ENCODE peak calls at places on chromosomes 11 and 22, in five cellular contexts. O is breast epithelium, M is GM12878, K is K562, N is spleen. U is an unnamed sample. For H3K4me1 and H3K9me3, the result is how much of the 10 kb centered on the place peaks cover.

GRCh38 chr11:117792992-117793391 is 4.0 kb downstream of the DSCAML1 start:
- DNase-seq in O (no peak), K (no peak), M (no peak), N (no peak), U (no peak)

GRCh38 chr11:105701098-105701497 is 91.2 kb downstream of the GRIA4 start:
- DNase-seq in O (no peak), N (no peak), K (no peak), M (no peak), U (no peak)

GRCh38 chr11:101870510-101870909 is 44.3 kb upstream of the CEP126 start:
- DNase-seq in M (no peak), O (no peak), N (no peak), K (no peak), U (no peak)

GRCh38 chr11:45982656-45983470 is 60.4 kb downstream of the LARGE2 start:
- DNase-seq in K (peak), M (no peak), O (no peak), N (no peak), U (no peak)

GRCh38 chr11:62139526-62140301 is 15.9 kb downstream of the INCENP start:
- DNase-seq in M (no peak), K (no peak), O (no peak), N (peak), U (no peak)

GRCh38 chr11:12451179-12451814 is 73.9 kb downstream of the PARVA start:
- DNase-seq in O (no peak), M (no peak), K (no peak), N (no peak), U (no peak)

GRCh38 chr11:37026326-37026725 is 428.3 kb upstream of the RAG2 start:
- DNase-seq in N (no peak), M (no peak), O (no peak), K (no peak), U (no peak)

GRCh38 chr22:25845985-25846745 is 104.2 kb downstream of the MYO18B start:
- DNase-seq in N (no peak), K (peak), O (no peak), M (no peak), U (no peak)

GRCh38 chr11:69008774-69009440 is 4.1 kb downstream of the MRGPRF start:
- DNase-seq in O (no peak), K (peak), M (no peak), N (peak), U (peak)

GRCh38 chr11:120953230-120953558 is 70.7 kb upstream of the TBCEL start:
- DNase-seq in M (no peak), O (no peak), N (no peak), K (no peak), U (no peak)

GRCh38 chr11:3824714-3825472 is 15.9 kb downstream of the RHOG start:
- DNase-seq in N (peak), M (no peak), K (peak), O (no peak), U (peak)

GRCh38 chr11:8934735-8935478 is 2.2 kb upstream of the C11orf16 start:
- DNase-seq in M (no peak), O (no peak), K (no peak), N (no peak), U (no peak)

GRCh38 chr11:113926273-113927183 is 21.9 kb downstream of the HTR3B start:
- DNase-seq in M (no peak), K (no peak), N (no peak), O (no peak), U (no peak)

GRCh38 chr11:83047515-83048225 is 24.0 kb downstream of the RAB30 start:
- DNase-seq in O (no peak), M (no peak), N (no peak), K (no peak), U (no peak)

GRCh38 chr11:1230121-1230455 is 7.2 kb downstream of the MUC5B start:
- DNase-seq in K (peak), N (peak), M (no peak), O (no peak), U (peak)

GRCh38 chr11:76614471-76615183 is 55.9 kb downstream of the LRRC32 start:
- DNase-seq in M (no peak), K (no peak), O (no peak), N (peak), U (peak)

GRCh38 chr22:22394589-22394988 is 114.0 kb downstream of the ZNF280B start:
- DNase-seq in M (no peak), N (peak), O (no peak), K (peak), U (no peak)

GRCh38 chr22:24985824-24986214 is 33.3 kb downstream of the KIAA1671 start:
- DNase-seq in N (no peak), O (no peak), K (no peak), M (no peak), U (no peak)

GRCh38 chr11:19432370-19433163 is 191.8 kb upstream of the E2F8 start:
- DNase-seq in O (no peak), N (no peak), M (peak), K (no peak), U (no peak)

GRCh38 chr11:92340839-92341238 is 116.2 kb downstream of the FAT3 start:
- DNase-seq in M (no peak), N (no peak), O (no peak), K (peak), U (no peak)

GRCh38 chr11:132111781-132112380 is 741.5 kb downstream of the NTM start:
- DNase-seq in M (no peak), O (no peak), K (no peak), N (no peak), U (no peak)

GRCh38 chr22:46799626-46800025 is 37.2 kb downstream of the TBC1D22A start:
- DNase-seq in O (no peak), N (no peak), K (no peak), M (no peak), U (peak)

GRCh38 chr11:9834281-9834680 is 170.4 kb downstream of the SWAP70 start:
- DNase-seq in M (no peak), O (no peak), K (no peak), N (no peak), U (no peak)

GRCh38 chr11:134939905-134940304 is 527.9 kb upstream of the B3GAT1 start:
- DNase-seq in K (peak), M (no peak), N (no peak), O (no peak), U (no peak)

DNA sequence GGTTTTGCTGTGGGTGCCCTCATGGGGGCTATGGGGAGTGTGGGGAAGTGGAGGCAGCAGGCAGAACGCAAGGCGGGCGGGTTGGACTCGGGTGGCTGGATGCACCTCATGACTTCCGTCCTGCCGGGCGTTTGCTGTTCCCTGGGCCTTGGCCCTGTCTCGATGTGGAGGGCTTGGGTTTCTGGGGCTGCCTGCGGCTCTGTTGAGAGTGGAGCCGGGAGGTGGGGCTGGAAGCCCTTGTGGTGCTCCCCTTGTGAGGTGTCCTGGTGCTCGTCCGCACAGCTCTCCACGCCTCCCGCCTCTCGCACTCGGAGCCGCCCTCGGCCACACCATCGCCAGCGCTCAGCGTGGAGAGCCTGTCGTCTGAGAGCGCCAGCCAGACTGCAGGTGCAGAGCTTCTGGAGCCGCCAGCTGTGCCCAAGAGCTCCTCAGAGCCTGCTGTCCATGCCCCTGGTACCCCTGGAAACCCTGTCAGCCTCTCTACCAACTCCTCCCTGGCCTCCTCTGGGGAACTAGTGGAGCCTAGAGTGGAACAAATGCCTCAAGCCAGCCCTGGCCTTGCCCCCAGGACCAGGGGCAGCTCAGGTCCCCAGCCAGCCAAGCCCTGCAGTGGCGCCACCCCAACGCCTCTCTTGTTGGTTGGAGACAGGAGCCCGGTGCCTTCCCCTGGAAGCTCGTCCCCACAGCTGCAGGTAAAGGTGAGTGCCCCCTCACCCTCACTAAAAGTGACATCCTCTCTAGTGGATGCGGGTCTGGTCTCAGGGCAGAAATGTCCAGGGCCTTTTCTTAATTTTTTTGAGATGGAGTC is 21.2 kb downstream of the MICALL1 start:
- DNase-seq in O (no peak), M (no peak), N (no peak), K (no peak), U (no peak)
- H3K4me1 ChIP-seq in O (under half), M (under half), N (under half), K (under half), U (half or more)

DNA sequence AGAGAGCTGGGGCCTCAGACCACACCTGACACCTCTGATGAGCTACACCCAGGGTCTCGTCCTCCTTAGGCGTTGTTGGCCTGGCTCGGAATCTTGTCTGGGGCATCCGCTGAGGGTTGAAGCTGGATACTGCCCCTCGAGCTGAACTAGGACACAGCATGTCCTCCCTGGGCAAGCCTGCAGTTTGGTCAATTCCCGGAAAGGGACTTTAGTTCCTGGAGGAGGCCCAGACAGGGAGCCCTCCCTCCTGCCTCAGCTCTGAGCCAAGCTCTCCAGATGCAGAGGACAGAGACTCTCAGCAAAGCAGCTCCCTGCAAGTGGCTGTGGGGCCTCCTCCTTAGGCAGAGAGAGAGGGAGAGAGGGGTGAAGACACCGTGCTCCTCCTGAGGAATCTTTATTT is 4.9 kb downstream of the APOL3 start:
- DNase-seq in K (peak), O (no peak), M (no peak), N (no peak), U (peak)
- TF ChIP-seq POLR2AphosphoS5 in K (no peak), O (peak), M (no peak), N (peak), U (peak)

GRCh38 chr11:2647167-2647566 is 52.6 kb downstream of the KCNQ1OT1 start:
- DNase-seq in K (no peak), O (no peak), M (no peak), N (no peak), U (no peak)

GRCh38 chr11:2649848-2650247 is 49.9 kb downstream of the KCNQ1OT1 start:
- DNase-seq in M (no peak), O (no peak), K (no peak), N (no peak), U (no peak)

GRCh38 chr11:2649400-2649799 is 50.4 kb downstream of the KCNQ1OT1 start:
- DNase-seq in O (no peak), K (no peak), M (no peak), N (no peak), U (no peak)

GRCh38 chr11:2645779-2646118 is 54.0 kb downstream of the KCNQ1OT1 start:
- DNase-seq in K (no peak), M (no peak), O (no peak), N (no peak), U (no peak)

DNA sequence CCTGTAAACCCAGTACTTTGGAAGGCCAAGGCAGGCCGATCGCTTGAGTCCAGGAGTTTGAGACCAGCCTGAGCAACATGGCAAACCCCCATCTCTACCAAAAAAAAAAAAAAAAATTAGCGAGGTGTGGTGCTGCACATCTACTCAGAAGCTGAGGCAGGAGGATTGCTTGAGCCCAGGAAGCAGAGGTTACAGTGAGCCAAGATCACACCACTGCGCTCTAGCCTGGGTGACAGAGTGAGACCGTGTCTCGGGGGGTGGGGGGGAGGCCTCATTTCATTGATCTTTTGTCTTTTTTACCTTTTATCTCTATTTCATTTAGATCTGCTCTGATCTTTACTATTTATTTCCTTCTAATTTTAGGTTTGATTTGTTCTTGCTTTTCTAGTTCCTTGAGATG is 51.8 kb downstream of the KCNQ1OT1 start:
- DNase-seq in O (no peak), N (no peak), K (no peak), M (no peak), U (no peak)
- H3K9me3 ChIP-seq in O (half or more), N (under half), K (under half), M (under half), U (half or more)

GRCh38 chr22:42934338-42934737 is 77.3 kb upstream of the ARFGAP3 start:
- DNase-seq in K (no peak), N (peak), O (no peak), M (no peak), U (no peak)
- H3K4me1 ChIP-seq in K (under half), N (half or more), O (half or more), M (half or more), U (half or more)

DNA sequence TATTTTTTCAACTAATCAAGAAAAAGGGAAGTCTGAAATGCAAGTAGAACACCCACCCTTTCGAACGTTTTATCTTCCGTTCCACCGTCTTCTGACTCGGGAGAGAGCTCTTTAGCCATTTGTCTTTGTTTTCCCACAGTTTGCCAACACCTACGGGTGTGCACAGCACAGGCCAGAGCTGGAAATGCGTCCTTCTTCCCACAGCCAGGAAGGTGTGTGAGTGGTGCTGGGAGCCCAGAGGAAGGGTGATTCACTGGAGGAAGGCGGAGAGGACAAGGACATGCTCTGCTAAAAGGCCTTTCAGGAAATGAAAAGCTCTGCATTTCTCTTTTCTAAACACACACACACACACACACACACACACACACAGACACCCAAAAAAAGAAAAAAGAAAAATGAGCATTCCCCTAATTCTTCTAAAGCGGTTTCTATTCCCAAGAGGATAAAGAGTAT is 18.5 kb downstream of the ENDOD1 start:
- DNase-seq in M (no peak), K (no peak), O (peak), N (peak), U (no peak)
- TF ChIP-seq POLR2AphosphoS5 in M (no peak), K (no peak), O (peak), N (peak), U (no peak)